ENCODE peak calls at places on chromosomes 12 and 14, in ten cellular contexts. H is left ventricle myocardium inferior; P is mammary epithelial cell; S is adipocyte; I is IMR-90; D is tibial artery; F is fibroblast of lung; V is psoas muscle; L is CD8-positive, alpha-beta memory T cell; R is OCI-LY7. Q is an unnamed sample. For H3K4me1, the result is how much of the 10 kb centered on the place peaks cover.

GRCh38 chr14:103724116-103724515 is 8.5 kb downstream of the ZFYVE21 start:
- DNase-seq in H (peak), P (no peak), S (no peak), I (peak), D (peak), F (peak), V (peak), L (no peak), R (no peak), Q (no peak)

GRCh38 chr12:96061864-96062453 is 26.6 kb upstream of the LTA4H start:
- DNase-seq in H (peak), P (peak), S (peak), I (peak), D (peak), F (peak), V (peak), L (peak), R (peak), Q (peak)

GRCh38 chr14:64249363-64249762 is 44.8 kb downstream of the ESR2 start:
- DNase-seq in H (no peak), P (no peak), S (no peak), I (no peak), D (no peak), F (no peak), V (no peak), L (no peak), R (no peak), Q (no peak)

GRCh38 chr12:28343687-28344086 is 153.4 kb downstream of the CCDC91 start:
- DNase-seq in H (no peak), P (no peak), S (no peak), I (no peak), D (no peak), F (no peak), V (no peak), L (no peak), R (no peak), Q (no peak)

GRCh38 chr12:22974865-22975264 is 349.9 kb downstream of the ETNK1 start:
- DNase-seq in H (no peak), P (peak), S (peak), I (peak), D (no peak), F (peak), V (no peak), L (no peak), R (no peak), Q (no peak)

GRCh38 chr14:32761381-32761968 is 177.2 kb upstream of the NPAS3 start:
- DNase-seq in H (no peak), P (no peak), S (peak), I (no peak), D (no peak), F (peak), V (no peak), L (no peak), R (no peak), Q (no peak)

GRCh38 chr12:112916270-112916669 is 9.5 kb downstream of the OAS1 start:
- DNase-seq in H (no peak), P (peak), S (peak), I (no peak), D (no peak), F (no peak), V (no peak), L (no peak), R (no peak), Q (no peak)

GRCh38 chr12:62803756-62804155 is 131.2 kb downstream of the PPM1H start:
- DNase-seq in H (no peak), P (no peak), S (no peak), I (no peak), D (no peak), F (no peak), V (no peak), L (no peak), R (no peak), Q (no peak)

GRCh38 chr14:77026930-77027537 is 1.5 kb downstream of the IRF2BPL start:
- DNase-seq in H (peak), P (peak), S (peak), I (peak), D (no peak), F (peak), V (peak), L (peak), R (peak), Q (peak)

GRCh38 chr12:8628731-8629130 is 16.1 kb upstream of the AICDA start:
- DNase-seq in H (no peak), P (no peak), S (peak), I (no peak), D (no peak), F (peak), V (no peak), L (no peak), R (no peak), Q (no peak)

GRCh38 chr12:112116232-112117060 is 7.9 kb upstream of the NAA25 start:
- DNase-seq in H (peak), P (no peak), S (no peak), I (peak), D (peak), F (peak), V (peak), L (no peak), R (peak), Q (peak)

GRCh38 chr14:42429401-42429800 is 822.7 kb downstream of the LRFN5 start:
- DNase-seq in H (no peak), P (no peak), S (no peak), I (no peak), D (no peak), F (no peak), V (no peak), L (no peak), R (no peak), Q (no peak)

GRCh38 chr14:36935976-36936678 is 236.3 kb downstream of the SLC25A21 start:
- DNase-seq in H (no peak), P (peak), S (peak), I (peak), D (no peak), F (peak), V (no peak), L (no peak), R (no peak), Q (no peak)

GRCh38 chr12:14273911-14274306 is 91.6 kb upstream of the ATF7IP start:
- DNase-seq in H (no peak), P (no peak), S (no peak), I (peak), D (no peak), F (peak), V (no peak), L (no peak), R (peak), Q (no peak)

GRCh38 chr14:21263284-21264024 is 5.8 kb downstream of the HNRNPC start:
- DNase-seq in H (no peak), P (no peak), S (peak), I (peak), D (no peak), F (peak), V (no peak), L (no peak), R (no peak), Q (no peak)

GRCh38 chr12:128365032-128365431 is 98.1 kb downstream of the TMEM132C start:
- DNase-seq in H (no peak), P (no peak), S (no peak), I (no peak), D (no peak), F (no peak), V (no peak), L (no peak), R (no peak), Q (no peak)

GRCh38 chr12:6430124-6430989 is 14.4 kb upstream of the CD27 start:
- DNase-seq in H (peak), P (peak), S (peak), I (peak), D (peak), F (peak), V (peak), L (peak), R (peak), Q (no peak)

GRCh38 chr14:103126873-103127304 is 3.6 kb downstream of the TNFAIP2 start:
- DNase-seq in H (peak), P (peak), S (peak), I (no peak), D (no peak), F (peak), V (peak), L (no peak), R (no peak), Q (no peak)

GRCh38 chr14:93648440-93649168 is 139.7 kb downstream of the PRIMA1 start:
- DNase-seq in H (no peak), P (peak), S (peak), I (no peak), D (no peak), F (no peak), V (no peak), L (no peak), R (peak), Q (peak)

GRCh38 chr14:89973234-89973823 is 17.6 kb downstream of the TDP1 start:
- DNase-seq in H (peak), P (peak), S (peak), I (peak), D (peak), F (peak), V (peak), L (peak), R (peak), Q (peak)

GRCh38 chr14:74299061-74299545 is 3.6 kb downstream of the ABCD4 start:
- DNase-seq in H (no peak), P (no peak), S (no peak), I (peak), D (no peak), F (peak), V (no peak), L (peak), R (no peak), Q (peak)

GRCh38 chr12:121883315-121883660 is 5.3 kb upstream of the PSMD9 start:
- DNase-seq in H (no peak), P (no peak), S (no peak), I (no peak), D (no peak), F (no peak), V (no peak), L (no peak), R (no peak), Q (no peak)

GRCh38 chr12:124687695-124688301 is 120.4 kb upstream of the NCOR2 start:
- DNase-seq in H (peak), P (no peak), S (no peak), I (no peak), D (no peak), F (peak), V (no peak), L (no peak), R (no peak), Q (peak)

GRCh38 chr14:105050551-105050897 is 14.7 kb downstream of the GPR132 start:
- DNase-seq in H (no peak), P (peak), S (no peak), I (peak), D (peak), F (no peak), V (peak), L (no peak), R (no peak), Q (no peak)

GRCh38 chr12:124529595-124530276 is 37.7 kb downstream of the NCOR2 start:
- DNase-seq in H (no peak), P (no peak), S (no peak), I (no peak), D (no peak), F (no peak), V (no peak), L (no peak), R (no peak), Q (no peak)

GRCh38 chr12:104304261-104305004 is 894 bp downstream of the EID3 start:
- DNase-seq in H (no peak), P (no peak), S (no peak), I (no peak), D (no peak), F (peak), V (no peak), L (no peak), R (no peak), Q (no peak)

GRCh38 chr14:24715239-24715638 is 81.2 kb upstream of the GZMB start:
- DNase-seq in H (no peak), P (no peak), S (no peak), I (no peak), D (no peak), F (no peak), V (no peak), L (no peak), R (no peak), Q (no peak)

GRCh38 chr12:116642683-116643082 is 83.5 kb downstream of the MAP1LC3B2 start:
- DNase-seq in H (no peak), P (no peak), S (no peak), I (no peak), D (no peak), F (no peak), V (no peak), L (no peak), R (peak), Q (no peak)

GRCh38 chr12:130987151-130987931 is 33.6 kb downstream of the ADGRD1 start:
- DNase-seq in H (no peak), P (no peak), S (no peak), I (no peak), D (no peak), F (no peak), V (no peak), L (peak), R (no peak), Q (no peak)

DNA sequence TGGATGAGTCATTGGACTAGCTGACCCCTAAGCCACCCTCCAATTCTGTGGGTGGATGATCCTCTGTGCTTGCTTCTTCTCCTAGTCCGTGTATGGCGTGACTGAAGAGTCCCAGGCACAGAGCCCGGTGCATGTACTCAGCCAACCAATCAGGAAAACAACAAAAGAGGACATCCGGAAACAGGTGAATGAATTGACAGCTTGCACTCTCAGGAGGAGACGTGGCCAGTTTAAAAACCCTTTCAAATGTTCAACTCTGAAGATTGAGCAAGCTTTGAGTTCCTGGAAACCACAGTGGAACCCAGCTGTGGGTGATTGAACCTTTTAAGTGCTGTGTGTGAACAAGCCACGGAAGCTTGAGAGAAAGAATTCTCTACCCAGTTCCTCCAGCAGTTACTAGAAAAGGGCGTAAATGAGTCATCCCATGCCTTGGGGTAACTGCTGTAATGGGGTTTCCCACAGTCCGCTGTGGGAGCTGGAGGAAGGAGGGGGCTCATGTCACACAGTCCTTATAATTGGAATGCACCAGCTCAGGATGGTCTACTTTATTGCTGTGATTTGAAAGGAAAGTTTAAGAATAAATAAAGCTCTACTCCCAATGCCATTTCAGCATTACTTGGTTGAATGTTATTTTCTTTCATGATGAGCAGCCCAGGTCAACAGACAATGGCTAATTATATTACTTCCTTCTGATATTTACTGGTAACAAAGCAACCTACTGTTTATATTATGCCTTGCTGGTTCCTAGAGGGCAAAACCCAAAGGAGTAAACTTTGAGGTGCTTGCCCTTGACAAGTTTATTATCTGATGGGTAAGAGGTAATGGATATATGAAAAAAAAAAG is 417.0 kb downstream of the DPF3 start:
- DNase-seq in H (peak), P (peak), S (peak), I (peak), D (no peak), F (peak), V (no peak), L (peak), R (peak), Q (peak)
- H3K4me1 ChIP-seq in H (under half), P (under half), S (under half), I (under half), D (under half), F (under half), V (under half), L (under half), R (under half), Q (under half)

GRCh38 chr12:57225680-57226190 is 3.8 kb upstream of the SHMT2 start:
- DNase-seq in H (no peak), P (no peak), S (no peak), I (no peak), D (no peak), F (no peak), V (no peak), L (no peak), R (no peak), Q (no peak)

GRCh38 chr12:57229041-57229633 is 374 bp upstream of the SHMT2 start:
- DNase-seq in H (no peak), P (no peak), S (no peak), I (no peak), D (no peak), F (no peak), V (no peak), L (no peak), R (peak), Q (no peak)

GRCh38 chr12:57226588-57227314 is 2.8 kb upstream of the SHMT2 start:
- DNase-seq in H (no peak), P (no peak), S (no peak), I (no peak), D (no peak), F (no peak), V (no peak), L (no peak), R (peak), Q (no peak)

GRCh38 chr12:57229634-57230380 is at the start of gene SHMT2:
- DNase-seq in H (peak), P (peak), S (peak), I (peak), D (peak), F (peak), V (peak), L (peak), R (peak), Q (peak)

DNA sequence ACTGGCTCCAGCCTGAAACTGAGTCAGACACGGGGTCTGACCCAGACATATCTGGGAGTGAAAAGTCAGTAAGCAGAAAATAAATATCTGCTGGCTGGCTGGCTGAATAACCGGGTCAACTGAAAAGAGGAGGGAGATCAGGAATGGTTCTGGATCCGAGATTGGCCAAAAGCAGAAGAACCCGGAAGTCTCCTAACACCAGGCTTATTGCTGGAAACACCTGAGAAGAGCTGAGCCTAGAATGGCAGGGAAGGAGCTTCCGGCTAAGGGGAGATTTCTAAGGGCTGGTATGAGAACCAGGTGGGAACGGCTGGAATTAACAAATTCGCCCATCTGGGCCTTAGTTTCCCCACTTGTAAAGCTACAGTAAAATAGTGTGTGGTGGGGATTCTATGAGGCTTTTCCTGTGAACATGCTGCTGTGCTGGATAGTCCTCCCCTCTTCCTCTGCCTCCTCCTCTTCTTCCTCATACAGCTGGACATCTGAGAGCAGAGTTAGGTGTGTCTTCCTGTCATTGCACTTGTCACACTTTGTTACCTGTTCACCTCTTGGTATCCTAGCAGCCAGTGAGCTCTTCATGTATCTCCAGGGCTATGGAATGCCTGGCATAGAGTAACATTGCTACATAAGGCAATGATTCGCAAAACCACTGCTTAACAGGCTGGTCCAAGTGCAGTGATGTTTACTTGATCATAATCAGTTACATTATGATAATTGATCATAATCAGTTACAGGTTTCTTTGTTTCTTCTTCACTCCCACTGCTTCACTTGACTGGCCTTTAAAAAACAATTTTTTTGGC is 2.0 kb upstream of the SHMT2 start:
- DNase-seq in H (no peak), P (peak), S (no peak), I (peak), D (no peak), F (no peak), V (no peak), L (no peak), R (no peak), Q (no peak)
- H3K4me3 ChIP-seq in H (peak), P (no peak), S (no peak), I (no peak), D (no peak), F (no peak), V (no peak), L (no peak), R (peak), Q (no peak)

DNA sequence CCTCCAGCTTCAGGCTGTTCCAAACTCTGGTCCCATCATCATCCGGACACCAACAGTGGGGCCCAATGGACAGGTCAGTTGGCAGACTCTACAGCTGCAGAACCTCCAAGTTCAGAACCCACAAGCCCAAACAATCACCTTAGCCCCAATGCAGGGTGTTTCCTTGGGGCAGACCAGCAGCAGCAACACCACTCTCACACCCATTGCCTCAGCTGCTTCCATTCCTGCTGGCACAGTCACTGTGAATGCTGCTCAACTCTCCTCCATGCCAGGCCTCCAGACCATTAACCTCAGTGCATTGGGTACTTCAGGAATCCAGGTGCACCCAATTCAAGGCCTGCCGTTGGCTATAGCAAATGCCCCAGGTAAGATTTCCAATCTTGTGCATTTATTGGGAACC is 3.3 kb downstream of the SP1 start:
- DNase-seq in H (no peak), P (no peak), S (no peak), I (no peak), D (no peak), F (no peak), V (no peak), L (no peak), R (no peak), Q (no peak)
- H3K4me1 ChIP-seq in H (half or more), P (under half), S (half or more), I (under half), D (under half), F (under half), V (half or more), L (half or more), R (half or more), Q (half or more)

GRCh38 chr14:50310445-50310844 is 1.6 kb downstream of the L2HGDH start:
- DNase-seq in H (no peak), P (no peak), S (no peak), I (no peak), D (no peak), F (no peak), V (no peak), L (no peak), R (no peak), Q (no peak)
- H3K4me3 ChIP-seq in H (no peak), P (no peak), S (no peak), I (no peak), D (no peak), F (no peak), V (no peak), L (no peak), R (peak), Q (no peak)

DNA sequence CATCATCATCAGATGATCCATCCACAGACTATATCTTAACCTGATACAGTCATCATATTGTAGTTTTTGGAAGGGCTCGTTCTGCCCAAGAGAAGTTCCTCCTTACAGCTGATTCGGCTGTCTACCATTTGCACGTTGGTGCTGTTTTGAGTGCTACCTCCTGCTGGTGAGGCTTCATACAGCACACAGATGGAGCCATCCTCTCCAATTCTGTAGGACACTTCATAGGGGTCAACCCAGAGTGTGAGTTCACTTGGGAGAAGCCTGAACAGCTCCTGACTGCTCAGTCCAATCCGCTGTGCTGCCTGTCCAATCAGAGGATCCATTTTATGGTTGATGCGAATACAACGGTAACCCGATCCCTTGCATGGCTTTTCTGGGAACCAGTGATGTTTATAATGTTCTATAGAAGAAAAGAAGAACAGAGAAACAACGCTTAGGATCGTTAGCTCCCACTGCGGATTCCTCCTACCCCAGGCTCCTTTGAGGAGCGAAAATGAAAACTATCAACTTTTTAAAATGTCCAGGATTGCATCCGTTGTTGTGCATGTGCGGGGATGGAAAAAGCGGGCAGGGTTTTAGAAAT is 1.5 kb downstream of the BTG1 start:
- DNase-seq in H (peak), P (peak), S (peak), I (peak), D (peak), F (peak), V (peak), L (peak), R (peak), Q (peak)
- H3K4me1 ChIP-seq in H (half or more), P (under half), S (under half), I (under half), D (under half), F (under half), V (under half), L (under half), R (under half), Q (under half)

Q was measured in CD4-positive, CD25-positive, alpha-beta regulatory T cell.